ENCODE peak calls at places on chromosomes 5 and 9, in eight cellular contexts. C is HCT116, E is GM23248, B is SK-N-SH, N is PC-3, O is neural progenitor cell, Y is GM23338, H is OCI-LY7. U is an unnamed sample.

GRCh38 chr5:132436936-132437335 is 53.6 kb downstream of the IRF1 start:
- DNase-seq in Y (no peak), B (no peak), E (no peak), N (no peak), O (no peak), C (no peak), H (no peak), U (no peak)

GRCh38 chr9:87834357-87834756 is 48.3 kb upstream of the SPATA31E1 start:
- DNase-seq in O (peak), E (no peak), N (no peak), H (no peak), B (no peak), C (peak), Y (peak), U (peak)

GRCh38 chr5:38163636-38164237 is 94.6 kb upstream of the EGFLAM start:
- DNase-seq in B (no peak), Y (no peak), N (no peak), O (no peak), C (no peak), E (no peak), H (no peak), U (no peak)

GRCh38 chr5:12648558-12648957 is 744.3 kb upstream of the CTNND2 start:
- DNase-seq in B (no peak), E (no peak), Y (no peak), C (no peak), H (no peak), N (no peak), O (no peak), U (no peak)

GRCh38 chr9:114248274-114248673 is 74.6 kb upstream of the ORM1 start:
- DNase-seq in Y (no peak), N (no peak), O (no peak), B (no peak), C (no peak), H (no peak), E (no peak), U (no peak)

GRCh38 chr9:14188011-14188410 is 125.9 kb downstream of the NFIB start:
- DNase-seq in N (no peak), O (no peak), H (no peak), B (no peak), E (no peak), C (no peak), Y (no peak), U (no peak)

GRCh38 chr5:157290156-157290980 is 24.4 kb downstream of the CYFIP2 start:
- DNase-seq in H (no peak), O (no peak), C (no peak), N (peak), B (no peak), Y (no peak), E (peak), U (peak)

GRCh38 chr9:69504058-69504457 is 168.1 kb downstream of the APBA1 start:
- DNase-seq in H (no peak), E (no peak), Y (no peak), N (no peak), C (no peak), O (no peak), B (no peak), U (no peak)

GRCh38 chr9:34084562-34084961 is 35.9 kb upstream of the UBAP2 start:
- DNase-seq in H (no peak), E (peak), N (no peak), O (no peak), Y (no peak), B (no peak), C (no peak), U (peak)

GRCh38 chr9:100575765-100576368 is 2.0 kb upstream of the CAVIN4 start:
- DNase-seq in Y (no peak), H (no peak), E (peak), C (no peak), O (no peak), N (peak), B (no peak), U (no peak)

GRCh38 chr9:133371261-133371711 is 4.6 kb downstream of the SURF4 start:
- DNase-seq in N (no peak), O (no peak), B (no peak), Y (no peak), E (peak), C (no peak), H (no peak), U (no peak)

GRCh38 chr9:98024702-98025101 is 31.8 kb upstream of the NANS start:
- DNase-seq in H (no peak), O (no peak), Y (no peak), N (no peak), B (no peak), C (no peak), E (no peak), U (no peak)

GRCh38 chr5:102715405-102715804 is 39.7 kb upstream of the PAM start:
- DNase-seq in C (peak), B (no peak), N (peak), E (peak), Y (no peak), H (no peak), O (no peak), U (no peak)

GRCh38 chr5:38403407-38403806 is 145.0 kb downstream of the EGFLAM start:
- DNase-seq in Y (no peak), C (no peak), O (no peak), H (no peak), E (no peak), N (peak), B (no peak), U (no peak)

GRCh38 chr9:88396836-88397577 is 8.8 kb downstream of the SPIN1 start:
- DNase-seq in E (peak), O (no peak), Y (no peak), N (no peak), B (no peak), C (no peak), H (no peak), U (no peak)

GRCh38 chr5:35954175-35954574 is 15.8 kb upstream of the CAPSL start:
- DNase-seq in Y (peak), C (no peak), N (no peak), O (peak), B (no peak), E (no peak), H (no peak), U (no peak)

GRCh38 chr5:6788439-6788838 is 75.2 kb downstream of the TENT4A start:
- DNase-seq in B (no peak), Y (no peak), O (no peak), E (no peak), N (peak), C (no peak), H (no peak), U (no peak)

GRCh38 chr5:178454821-178455479 is 135.2 kb downstream of the COL23A1 start:
- DNase-seq in H (no peak), Y (peak), C (no peak), E (no peak), N (no peak), O (no peak), B (no peak), U (no peak)

GRCh38 chr9:120445974-120446373 is 134.0 kb downstream of the CDK5RAP2 start:
- DNase-seq in C (no peak), H (peak), O (no peak), Y (no peak), N (peak), E (no peak), B (no peak), U (no peak)

GRCh38 chr5:160970605-160971191 is 118.7 kb upstream of the ATP10B start:
- DNase-seq in H (peak), N (no peak), C (no peak), B (no peak), Y (peak), E (peak), O (peak), U (peak)

GRCh38 chr5:84287964-84288363 is 96.7 kb downstream of the EDIL3 start:
- DNase-seq in O (no peak), H (no peak), C (peak), B (no peak), E (peak), Y (no peak), N (peak), U (no peak)

GRCh38 chr9:95715911-95716435 is 159.5 kb upstream of the ERCC6L2 start:
- DNase-seq in E (no peak), C (no peak), N (no peak), H (no peak), O (no peak), B (no peak), Y (no peak), U (no peak)

GRCh38 chr5:62046191-62046590 is 259.8 kb upstream of the KIF2A start:
- DNase-seq in Y (no peak), O (no peak), H (no peak), N (no peak), E (no peak), B (no peak), C (no peak), U (no peak)

GRCh38 chr9:34510506-34511159 is 12.2 kb downstream of the ENHO start:
- DNase-seq in B (no peak), N (no peak), E (no peak), Y (peak), C (no peak), H (no peak), O (no peak), U (no peak)

GRCh38 chr9:125428060-125428481 is 166.4 kb downstream of the GAPVD1 start:
- DNase-seq in O (no peak), B (peak), H (peak), C (peak), E (peak), N (peak), Y (peak), U (no peak)

GRCh38 chr9:124853605-124854143 is 414 bp downstream of the WDR38 start:
- DNase-seq in B (no peak), Y (no peak), C (no peak), H (no peak), O (no peak), N (no peak), E (no peak), U (no peak)

GRCh38 chr5:103262422-103262871 is 3.9 kb downstream of the MACIR start:
- DNase-seq in C (no peak), Y (no peak), H (no peak), N (peak), O (no peak), B (no peak), E (peak), U (peak)

GRCh38 chr5:112594941-112595340 is 142.7 kb upstream of the APC start:
- DNase-seq in Y (no peak), O (no peak), B (no peak), N (no peak), C (no peak), E (no peak), H (no peak), U (no peak)

GRCh38 chr9:135086597-135087488 is 625 bp upstream of the OLFM1 start:
- DNase-seq in B (no peak), Y (no peak), H (no peak), E (no peak), C (no peak), N (no peak), O (no peak), U (no peak)

GRCh38 chr5:163463063-163463435 is 2.6 kb downstream of the HMMR start:
- DNase-seq in E (no peak), C (no peak), Y (no peak), H (no peak), B (no peak), O (no peak), N (no peak), U (no peak)

GRCh38 chr9:93325307-93326035 is 126.0 kb upstream of the FAM120A start:
- DNase-seq in B (no peak), C (no peak), O (no peak), Y (no peak), N (no peak), E (no peak), H (no peak), U (no peak)

GRCh38 chr5:39948867-39949468 is 524.2 kb upstream of the DAB2 start:
- DNase-seq in O (peak), Y (peak), C (peak), H (peak), B (peak), E (peak), N (peak), U (peak)

GRCh38 chr5:25701936-25702335 is 1057.2 kb upstream of the CDH10 start:
- DNase-seq in Y (no peak), N (no peak), C (no peak), O (no peak), B (no peak), E (no peak), H (no peak), U (no peak)

DNA sequence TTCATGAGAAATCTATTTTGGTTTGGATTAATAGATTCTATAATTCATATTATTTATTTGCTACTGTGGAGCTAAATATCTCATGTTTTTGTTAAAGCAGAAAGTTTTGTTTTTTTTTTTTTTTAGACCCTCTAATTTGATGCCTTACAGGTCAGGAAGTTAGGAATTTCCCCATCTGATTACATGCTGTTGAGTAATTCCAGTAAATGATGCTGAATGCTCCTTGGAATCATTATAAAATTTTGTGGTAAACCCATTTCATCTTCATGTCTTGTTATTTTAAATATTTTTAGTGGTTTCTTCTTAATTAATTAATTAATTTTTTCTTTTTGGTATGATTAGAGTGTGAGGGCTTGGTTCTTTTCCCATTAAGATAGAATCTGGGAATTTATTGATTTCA is 35.6 kb downstream of the NNT start:
- DNase-seq in N (no peak), C (no peak), O (no peak), H (no peak), Y (no peak), B (no peak), E (peak), U (no peak)
- TF ChIP-seq EZH2phosphoT487 in N (no peak), C (no peak), O (no peak), H (no peak), Y (no peak), B (no peak), E (no peak), U (no peak)

GRCh38 chr5:176388341-176389113 is at the start of the genes HIGD2A and NOP16:
- DNase-seq in H (peak), B (peak), C (peak), N (peak), Y (peak), E (peak), O (peak), U (peak)
- H2AFZ ChIP-seq in H (peak), B (peak), C (peak), N (peak), Y (peak), E (peak), O (peak), U (peak)

DNA sequence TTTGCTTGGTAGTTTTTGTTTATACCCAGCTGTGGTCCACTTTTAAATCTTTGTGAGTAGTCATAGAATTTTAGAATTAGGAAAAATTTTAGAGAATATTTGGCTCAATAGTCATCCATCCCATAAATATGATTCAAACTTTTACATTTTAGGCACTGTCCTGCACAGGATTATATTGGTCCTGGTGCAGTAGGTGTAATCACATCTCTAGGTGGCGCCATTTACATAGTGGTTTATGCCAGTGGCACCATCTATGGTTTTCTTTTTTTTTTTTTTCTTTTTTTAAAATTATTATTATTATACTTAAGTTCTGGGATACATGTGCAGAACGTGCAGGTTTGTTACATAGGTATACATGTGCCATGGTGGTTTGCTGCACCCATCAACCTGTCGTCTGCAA is 260.7 kb upstream of the KCNN2 start:
- DNase-seq in B (peak), C (peak), E (peak), Y (peak), O (peak), H (peak), N (peak), U (peak)
- TF ChIP-seq EZH2phosphoT487 in B (no peak), C (no peak), E (no peak), Y (no peak), O (no peak), H (no peak), N (no peak), U (no peak)

DNA sequence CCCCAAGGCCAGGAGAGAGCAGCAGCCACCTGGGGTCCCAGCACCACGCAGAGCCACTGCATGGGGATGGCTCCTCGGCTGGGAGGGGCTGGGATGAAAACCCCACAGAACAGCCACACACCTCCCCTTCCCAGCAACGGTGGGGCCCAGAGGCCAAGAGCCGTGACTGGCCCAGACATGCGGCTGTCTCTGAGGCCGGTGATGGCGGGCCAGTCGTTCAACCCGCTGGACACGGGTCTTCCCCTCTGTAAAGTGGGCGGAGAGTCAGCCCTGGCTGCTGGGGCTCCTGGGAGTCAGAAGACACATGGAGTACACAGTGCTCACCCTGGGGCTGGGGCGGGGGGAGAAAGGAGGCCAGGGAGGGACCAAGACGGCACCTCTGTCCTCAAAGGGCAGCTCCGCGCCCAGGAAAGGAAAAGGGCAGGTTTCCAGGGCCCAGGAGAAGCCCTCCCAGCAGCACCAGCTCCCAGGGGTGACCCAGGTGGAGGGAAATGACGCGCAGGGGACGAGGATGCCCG is 2.9 kb upstream of the CCDC187 start:
- DNase-seq in Y (peak), E (peak), O (peak), H (no peak), B (peak), N (no peak), C (no peak), U (no peak)
- H2AFZ ChIP-seq in Y (no peak), E (no peak), O (no peak), H (no peak), B (no peak), N (no peak), C (no peak), U (no peak)

DNA sequence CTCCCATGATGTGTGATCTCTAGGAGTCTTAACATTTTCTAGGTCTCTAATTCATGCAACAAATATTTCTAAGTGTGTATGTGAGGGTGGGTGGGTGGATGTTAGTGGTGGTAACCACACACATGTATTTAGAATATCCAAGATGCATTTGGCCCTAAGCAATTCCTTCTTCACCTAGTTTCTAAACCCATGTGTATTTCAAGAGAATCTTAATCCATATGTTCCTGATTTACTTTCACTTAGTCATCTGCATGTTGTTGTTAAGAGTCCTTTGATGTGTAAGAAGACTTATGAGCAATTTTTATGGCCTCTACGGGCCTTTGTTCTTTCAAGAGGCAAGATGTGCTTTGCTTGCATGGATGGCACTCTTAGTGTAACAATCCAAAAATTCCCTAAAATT is 282.5 kb downstream of the SPATA31D1 start:
- DNase-seq in C (no peak), O (no peak), H (no peak), Y (no peak), B (no peak), E (peak), N (peak), U (no peak)
- TF ChIP-seq EZH2phosphoT487 in C (no peak), O (no peak), H (no peak), Y (no peak), B (no peak), E (peak), N (no peak), U (no peak)

GRCh38 chr5:180072556-180072955 is 997 bp upstream of the RNF130 start:
- DNase-seq in C (no peak), N (no peak), E (no peak), H (no peak), O (no peak), Y (peak), B (no peak), U (no peak)
- H2AFZ ChIP-seq in C (peak), N (no peak), E (peak), H (no peak), O (no peak), Y (no peak), B (peak), U (no peak)

GRCh38 chr5:167217097-167217743 is 1074.2 kb upstream of the WWC1 start:
- DNase-seq in H (no peak), C (no peak), O (no peak), N (no peak), E (no peak), Y (peak), B (no peak), U (no peak)
- TF ChIP-seq EZH2phosphoT487 in H (no peak), C (no peak), O (no peak), N (no peak), E (no peak), Y (no peak), B (no peak), U (no peak)

DNA sequence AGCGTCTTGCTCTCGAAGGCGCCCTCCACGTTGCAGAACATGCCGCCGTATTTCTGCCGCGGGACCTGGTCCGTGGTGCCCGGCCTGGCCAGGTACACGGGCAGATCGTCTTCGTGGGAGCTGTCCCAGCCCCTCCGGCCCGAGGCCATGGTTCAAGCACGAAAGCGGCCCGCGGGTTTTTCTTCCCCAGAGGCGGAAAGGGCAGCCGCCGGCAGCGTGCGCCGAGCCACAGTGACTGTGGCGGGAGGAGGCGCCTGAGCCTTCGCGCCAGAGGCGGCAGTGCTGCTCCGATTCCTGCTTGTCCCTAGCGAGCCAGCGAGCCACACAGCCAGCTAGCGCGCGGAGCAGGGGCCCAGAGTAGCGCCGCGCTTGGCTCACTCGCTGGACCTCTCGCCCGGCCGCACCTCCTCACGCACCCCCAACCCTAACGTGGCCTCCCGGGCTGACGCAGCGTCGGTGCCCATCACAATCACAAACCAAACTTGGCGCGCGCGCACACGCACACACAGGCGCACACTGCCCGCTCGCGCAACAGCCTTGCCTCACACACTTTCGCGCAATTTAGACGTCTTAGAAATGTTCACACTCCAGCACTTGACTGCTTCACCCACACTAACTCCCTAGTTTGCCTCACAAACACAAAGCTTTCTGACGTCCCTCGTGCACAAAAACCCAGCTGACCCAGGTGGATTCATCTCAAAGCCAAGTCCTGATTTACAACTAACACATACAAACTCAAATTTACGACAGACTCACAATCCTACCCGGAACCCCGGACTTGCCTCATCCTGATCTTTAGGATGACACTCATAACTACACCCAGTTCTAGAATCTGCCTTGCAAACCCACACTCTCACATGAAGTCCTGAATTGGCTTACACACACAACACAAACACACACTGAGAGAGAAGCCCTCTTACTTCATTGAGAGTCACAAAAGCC is at the start of gene DPYSL3:
- DNase-seq in B (peak), E (peak), Y (peak), O (peak), C (peak), H (no peak), N (peak), U (peak)
- H2AFZ ChIP-seq in B (peak), E (peak), Y (peak), O (peak), C (no peak), H (no peak), N (peak), U (peak)

U was measured in hepatocyte.